ENCODE peak calls at places on chromosomes 6 and 20, in four cellular contexts. Y, E, S and W are unnamed samples.

GRCh38 chr20:41411458-41411857 is 44.8 kb upstream of the EMILIN3 start:
- DNase-seq in Y (no peak), E (no peak), S (peak; percentile 67), W (no peak)

GRCh38 chr6:101403566-101403965 is 10.1 kb downstream of the GRIK2 start:
- DNase-seq in Y (peak; percentile 53), E (no peak), S (no peak), W (no peak)

GRCh38 chr20:40683221-40683893 is 5.7 kb downstream of the MAFB start:
- DNase-seq in Y (no peak), E (peak; percentile 82), S (no peak), W (peak; percentile 89)

GRCh38 chr6:125639621-125640020 is 109.8 kb upstream of the HEY2 start:
- DNase-seq in Y (no peak), E (no peak), S (no peak), W (no peak)

GRCh38 chr20:40689100-40689942 is at the start of gene MAFB:
- DNase-seq in Y (peak; percentile 90), E (peak; percentile 97), S (peak; percentile 82), W (peak; percentile 98)

GRCh38 chr6:1872649-1873131 is 263.0 kb downstream of the FOXC1 start:
- DNase-seq in Y (no peak), E (no peak), S (peak; percentile 63), W (no peak)

GRCh38 chr20:49823152-49823847 is 10.7 kb downstream of the SLC9A8 start:
- DNase-seq in Y (no peak), E (no peak), S (no peak), W (no peak)

GRCh38 chr6:156848533-156848932 is 71.4 kb downstream of the ARID1B start:
- DNase-seq in Y (no peak), E (peak; percentile 85), S (peak; percentile 19), W (no peak)

GRCh38 chr20:63968928-63969760 is 586 bp downstream of the ZNF512B start:
- DNase-seq in Y (peak; percentile 69), E (peak; percentile 53), S (no peak), W (peak; percentile 81)

GRCh38 chr6:77341058-77341986 is 122.0 kb downstream of the HTR1B start:
- DNase-seq in Y (no peak), E (peak; percentile 44), S (no peak), W (peak; percentile 46)

GRCh38 chr6:74899416-74899815 is 306.4 kb downstream of the COL12A1 start:
- DNase-seq in Y (no peak), E (no peak), S (peak; percentile 73), W (no peak)

GRCh38 chr20:58647162-58647813 is 3.8 kb upstream of the STX16 start:
- DNase-seq in Y (no peak), E (no peak), S (no peak), W (no peak)

GRCh38 chr20:24603454-24603853 is 134.0 kb downstream of the SYNDIG1 start:
- DNase-seq in Y (no peak), E (no peak), S (no peak), W (no peak)

GRCh38 chr6:1496836-1497592 is 107.6 kb downstream of the FOXF2 start:
- DNase-seq in Y (no peak), E (no peak), S (no peak), W (no peak)

GRCh38 chr6:63802606-63803206 is 167.1 kb downstream of the PHF3 start:
- DNase-seq in Y (no peak), E (no peak), S (peak; percentile 63), W (no peak)

DNA sequence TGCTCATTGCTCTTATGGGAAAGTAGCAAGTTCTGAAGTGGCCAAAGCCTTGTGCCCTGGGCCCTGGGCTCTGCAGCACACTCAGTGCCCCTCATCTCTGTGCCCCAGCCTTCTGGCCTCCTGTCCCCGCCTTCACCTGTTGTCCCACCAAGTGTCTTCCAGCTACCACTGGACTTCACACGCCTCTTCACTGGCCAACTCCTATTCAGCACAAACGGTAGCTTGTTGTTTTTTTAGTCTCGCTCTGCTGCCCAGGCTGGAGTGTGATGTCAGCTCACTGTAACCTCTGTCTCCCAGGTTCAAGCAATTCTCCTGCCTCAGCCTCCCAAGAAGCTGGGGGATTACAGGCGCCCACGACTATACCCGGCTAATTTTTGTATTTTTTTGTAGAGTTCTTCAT is 4.8 kb downstream of the CCHCR1 start:
- DNase-seq in Y (no peak), E (no peak), S (no peak), W (no peak)
- H3K4me3 ChIP-seq in Y (no peak overlapping the region), E (no peak overlapping the region), S (no peak overlapping the region), W (no peak overlapping the region)

GRCh38 chr6:14787677-14788076 is 458.2 kb upstream of the JARID2 start:
- DNase-seq in Y (no peak), E (no peak), S (peak; percentile 35), W (no peak)
- TF ChIP-seq CTCF in Y (no peak), E (no peak), S (no peak), W (no peak)

GRCh38 chr20:48621256-48622078 is 206.3 kb downstream of the PREX1 start:
- DNase-seq in Y (no peak), E (no peak), S (no peak), W (no peak)
- H3K4me3 ChIP-seq in Y (no peak overlapping the region), E (no peak overlapping the region), S (no peak overlapping the region), W (no peak overlapping the region)

GRCh38 chr20:1964659-1965405 is 29.0 kb downstream of the PDYN start:
- DNase-seq in Y (no peak), E (no peak), S (no peak), W (no peak)
- TF ChIP-seq CTCF in Y (no peak), E (no peak), S (no peak), W (no peak)

DNA sequence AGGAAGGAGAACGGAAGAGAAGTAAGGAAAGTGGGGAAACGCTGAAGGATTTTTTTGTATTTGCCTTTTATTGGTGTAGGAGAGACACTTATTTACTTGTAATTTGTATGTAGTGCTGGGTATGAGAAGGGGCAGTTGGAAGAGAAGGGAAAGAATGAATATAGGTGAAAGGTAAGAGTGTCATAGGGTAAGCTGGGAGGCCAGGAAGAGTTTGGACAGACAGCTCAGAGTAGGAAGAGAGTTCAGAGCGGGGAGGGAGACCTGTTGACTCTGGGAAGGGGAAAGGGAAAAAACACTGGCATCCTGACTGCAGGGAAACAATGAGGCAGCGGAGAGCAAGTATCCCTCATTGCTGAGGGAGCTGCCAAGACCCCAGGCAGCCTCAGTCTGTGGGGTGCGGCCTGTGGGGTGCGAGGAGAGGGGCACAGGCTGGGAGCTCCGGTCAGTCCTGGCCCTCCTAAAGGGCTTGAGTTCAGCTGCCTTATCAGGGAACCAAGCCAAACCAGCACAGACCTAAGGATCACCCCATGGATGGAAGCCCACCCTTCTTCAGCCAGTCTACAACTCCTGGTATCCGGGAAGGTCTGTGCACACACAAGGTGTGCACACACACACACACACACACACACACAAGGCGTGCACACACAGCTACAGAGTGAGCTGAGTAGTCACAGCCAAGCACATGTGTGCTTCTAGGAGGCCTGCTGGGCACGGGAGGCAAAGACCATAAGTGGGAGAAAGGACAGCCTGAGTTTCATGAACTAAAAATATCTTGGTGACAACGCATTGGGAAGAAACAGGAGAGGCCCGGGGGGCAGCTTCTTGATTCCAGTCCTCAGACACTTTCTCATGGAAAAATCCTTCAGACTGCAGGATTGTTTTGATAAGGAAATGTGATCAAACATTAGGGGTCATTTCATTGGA is 2.9 kb downstream of the TRAF3IP2 start:
- DNase-seq in Y (no peak), E (no peak), S (peak; percentile 93), W (no peak)
- H3K4me3 ChIP-seq in Y (no peak overlapping the region), E (peak overlapping the region; percentile 64), S (peak overlapping the region; percentile 20), W (peak overlapping the region; percentile 1)

DNA sequence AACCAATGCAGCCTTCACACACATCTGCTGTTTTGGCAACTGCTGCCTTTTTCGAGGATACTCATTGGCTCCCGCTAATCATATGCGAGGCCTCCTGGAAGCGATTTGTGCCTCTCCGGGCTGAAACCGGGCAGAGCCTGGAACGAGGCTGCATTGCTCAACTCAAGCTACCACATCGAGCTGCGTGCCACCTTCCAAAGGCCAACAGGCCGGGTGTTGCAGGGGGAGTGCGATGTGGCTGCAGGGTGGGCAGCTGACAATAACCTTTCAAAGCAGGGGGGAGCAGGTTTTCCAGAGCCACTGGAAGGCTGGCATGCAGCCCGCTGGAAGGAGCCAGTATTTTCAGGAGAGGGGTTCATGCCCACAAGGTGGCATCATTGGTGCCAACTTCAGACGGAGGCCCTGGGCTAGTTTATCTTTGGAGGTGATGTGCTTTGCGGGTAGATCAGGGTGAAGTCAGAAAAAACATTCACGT is 122.6 kb upstream of the IFNGR1 start:
- DNase-seq in Y (no peak), E (no peak), S (peak; percentile 74), W (peak; percentile 69)
- TF ChIP-seq CTCF in Y (no peak), E (no peak), S (peak; percentile 8), W (no peak)